ENCODE peak calls at places on chromosomes 13 and 19, in four cellular contexts. B is occipital lobe, P is DMS153, J is psoas muscle. V is an unnamed sample.

GRCh38 chr13:46905249-46905648 is 8.4 kb upstream of the HTR2A start:
- DNase-seq in B (no peak), P (no peak), J (no peak), V (no peak)

GRCh38 chr19:20038358-20039202 is 725 bp downstream of the ZNF682 start:
- DNase-seq in J (no peak), B (no peak), P (no peak), V (no peak)

GRCh38 chr13:113121183-113121927 is 1.2 kb upstream of the F10 start:
- DNase-seq in J (no peak), B (no peak), P (no peak), V (no peak)

GRCh38 chr19:14145381-14145780 is 9.0 kb upstream of the ASF1B start:
- DNase-seq in P (no peak), B (no peak), J (no peak), V (no peak)

GRCh38 chr13:89751537-89751936 is 1596.0 kb upstream of the MIR17HG start:
- DNase-seq in P (no peak), B (no peak), J (no peak), V (no peak)

GRCh38 chr13:33612641-33613638 is 205.0 kb upstream of the RFC3 start:
- DNase-seq in J (no peak), B (no peak), P (no peak), V (no peak)

GRCh38 chr19:38517321-38517720 is 83.8 kb downstream of the RYR1 start:
- DNase-seq in P (no peak), J (peak), B (no peak), V (no peak)

GRCh38 chr19:47891622-47891922 is 5.5 kb upstream of the SULT2A1 start:
- DNase-seq in P (no peak), B (no peak), J (no peak), V (no peak)

GRCh38 chr13:102405499-102406079 is 3.7 kb upstream of the FGF14 start:
- DNase-seq in P (no peak), B (no peak), J (no peak), V (no peak)

GRCh38 chr13:28100149-28101121 is at the start of gene FLT3:
- DNase-seq in J (peak), B (no peak), P (no peak), V (peak)

GRCh38 chr13:102978168-102978567 is 88.0 kb downstream of the SLC10A2 start:
- DNase-seq in P (no peak), B (no peak), J (no peak), V (no peak)

GRCh38 chr13:59982631-59983382 is 180.9 kb downstream of the DIAPH3 start:
- DNase-seq in P (no peak), B (no peak), J (no peak), V (no peak)

GRCh38 chr19:5292453-5292842 is 48.2 kb downstream of the PTPRS start:
- DNase-seq in J (no peak), P (no peak), B (no peak), V (peak)

GRCh38 chr13:26377038-26377437 is 123.1 kb downstream of the CDK8 start:
- DNase-seq in P (no peak), B (no peak), J (no peak), V (no peak)

GRCh38 chr19:49393871-49394270 is 5.8 kb downstream of the KASH5 start:
- DNase-seq in B (no peak), P (no peak), J (no peak), V (no peak)

GRCh38 chr19:46759817-46760333 is 13.6 kb upstream of the STRN4 start:
- DNase-seq in B (no peak), P (no peak), J (no peak), V (no peak)

GRCh38 chr13:90709329-90709728 is 638.2 kb upstream of the MIR17HG start:
- DNase-seq in J (no peak), P (no peak), B (no peak), V (no peak)

GRCh38 chr13:101523732-101524131 is 71.3 kb downstream of the ITGBL1 start:
- DNase-seq in B (peak), P (no peak), J (no peak), V (no peak)

GRCh38 chr19:1252818-1253513 is 4.6 kb downstream of the MIDN start:
- DNase-seq in J (peak), P (peak), B (peak), V (peak)

GRCh38 chr19:49475995-49476880 is 2.2 kb downstream of the FLT3LG start:
- DNase-seq in P (no peak), J (peak), B (no peak), V (peak)